ENCODE peak calls at places on chromosomes 11 and 22, in seven cellular contexts. A is fibroblast of pulmonary artery, C is ovary, D is sigmoid colon, U is neural progenitor cell, Z is GM12865, M is spleen. B is an unnamed sample.

GRCh38 chr11:29159552-29160465 is 857.0 kb downstream of the KCNA4 start:
- DNase-seq in A (peak; percentile 86), D (no peak), Z (peak; percentile 47), C (peak; percentile 16), M (no peak), U (peak; percentile 82), B (no peak)

GRCh38 chr11:76622481-76623094 is 48.0 kb downstream of the LRRC32 start:
- DNase-seq in M (peak; percentile 63), U (no peak), Z (no peak), C (no peak), D (peak; percentile 50), A (no peak), B (no peak)

GRCh38 chr11:123185326-123185725 is 9.7 kb downstream of the CLMP start:
- DNase-seq in Z (no peak), M (no peak), U (peak; percentile 37), D (no peak), C (no peak), A (no peak), B (no peak)

GRCh38 chr11:113721462-113722066 is 15.5 kb upstream of the TMPRSS5 start:
- DNase-seq in A (peak; percentile 66), Z (no peak), C (no peak), D (no peak), U (no peak), M (no peak), B (no peak)

GRCh38 chr11:68106165-68106940 is 14.8 kb downstream of the CHKA start:
- DNase-seq in A (peak; percentile 42), U (no peak), Z (no peak), D (peak; percentile 25), M (no peak), C (no peak), B (no peak)

GRCh38 chr22:17191163-17191562 is 28.1 kb downstream of the ADA2 start:
- DNase-seq in U (no peak), M (no peak), D (no peak), C (no peak), Z (no peak), A (no peak), B (no peak)

GRCh38 chr11:33453225-33453624 is 196.0 kb downstream of the HIPK3 start:
- DNase-seq in Z (no peak), A (no peak), U (no peak), C (no peak), M (no peak), D (no peak), B (no peak)

GRCh38 chr22:26800858-26801257 is 143.5 kb downstream of the MIAT start:
- DNase-seq in C (no peak), D (no peak), Z (no peak), M (no peak), U (peak; percentile 88), A (no peak), B (no peak)

GRCh38 chr11:3231851-3232744 is at the start of gene MRGPRE:
- DNase-seq in D (peak; percentile 61), C (peak; percentile 24), U (no peak), A (no peak), Z (no peak), M (peak; percentile 73), B (no peak)

GRCh38 chr22:27801197-27801615 is 350 bp downstream of the MN1 start:
- DNase-seq in M (no peak), Z (peak; percentile 10), C (no peak), D (no peak), A (peak; percentile 48), U (peak; percentile 78), B (no peak)

GRCh38 chr22:46382524-46382923 is 47.0 kb downstream of the TRMU start:
- DNase-seq in A (no peak), M (no peak), U (no peak), Z (no peak), D (no peak), C (no peak), B (no peak)

GRCh38 chr11:2212411-2213251 is 41.0 kb upstream of the TH start:
- DNase-seq in A (no peak), D (peak; percentile 41), C (peak; percentile 9), Z (no peak), M (peak; percentile 63), U (no peak), B (peak; percentile 66)

GRCh38 chr11:73152086-73152853 is 10.2 kb upstream of the FCHSD2 start:
- DNase-seq in A (no peak), Z (peak; percentile 74), M (peak; percentile 76), C (no peak), D (peak; percentile 34), U (no peak), B (no peak)

GRCh38 chr11:7826316-7826715 is 29.6 kb upstream of the OR5P2 start:
- DNase-seq in Z (no peak), C (no peak), U (no peak), D (no peak), M (no peak), A (no peak), B (no peak)

GRCh38 chr11:60871378-60872061 is 4.2 kb downstream of the ZP1 start:
- DNase-seq in A (peak; percentile 63), U (no peak), Z (no peak), M (peak; percentile 41), C (no peak), D (peak; percentile 60), B (no peak)

GRCh38 chr11:10026514-10026913 is 267.5 kb downstream of the SBF2 start:
- DNase-seq in U (no peak), M (no peak), D (no peak), C (no peak), A (peak; percentile 79), Z (no peak), B (no peak)

DNA sequence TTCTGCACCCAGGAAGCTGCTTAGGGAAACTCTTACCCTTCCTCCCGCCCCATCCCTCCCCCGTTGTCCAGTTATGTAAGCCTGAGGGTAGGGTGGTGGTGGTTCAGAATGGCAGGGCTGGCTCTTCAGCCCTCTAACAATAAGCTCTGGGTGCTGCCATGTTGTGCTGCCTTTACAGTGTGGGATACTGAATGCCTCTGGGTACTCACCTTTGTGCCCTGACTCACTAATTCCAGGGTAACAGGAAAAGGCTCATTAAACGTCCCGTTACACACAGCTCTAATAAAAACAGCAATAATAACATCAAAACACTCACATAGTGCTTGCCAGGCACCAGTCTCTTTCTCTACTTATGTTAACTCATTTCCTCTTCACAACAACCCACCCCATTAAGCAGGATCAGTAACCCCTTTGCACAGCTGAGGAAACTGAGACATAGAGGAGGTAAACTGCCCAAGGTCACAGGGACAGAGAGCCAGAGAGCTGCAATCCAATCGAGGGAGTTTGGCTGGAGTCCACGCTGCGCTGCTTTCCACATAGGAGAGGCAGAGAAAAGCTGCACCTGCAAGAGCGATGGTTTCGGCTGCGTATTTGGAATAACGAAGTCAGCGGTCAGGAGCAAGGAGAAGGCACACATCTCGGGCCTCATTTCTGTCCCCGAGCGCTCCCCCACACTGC is 41.9 kb upstream of the CLDN5 start:
- DNase-seq in Z (no peak), D (peak; percentile 20), A (no peak), U (no peak), M (no peak), C (no peak), B (no peak)
- H3K4me3 ChIP-seq in Z (no peak overlapping the region), D (no peak overlapping the region), A (no peak overlapping the region), U (no peak overlapping the region), M (no peak overlapping the region), C (no peak overlapping the region), B (no peak overlapping the region)

GRCh38 chr11:39365809-39366436 is 2093.5 kb downstream of the LRRC4C start:
- DNase-seq in M (no peak), D (no peak), A (peak; percentile 39), Z (no peak), U (peak; percentile 20), C (no peak), B (no peak)
- TF ChIP-seq CTCF in M (no peak), D (no peak), A (peak; percentile 12), Z (no peak), U (peak; percentile 48), C (no peak), B (no peak)

GRCh38 chr11:134332189-134332631 is 422 bp downstream of the GLB1L2 start:
- DNase-seq in M (peak; percentile 85), Z (no peak), A (no peak), U (peak; percentile 75), D (peak; percentile 74), C (no peak), B (no peak)
- H3K4me3 ChIP-seq in M (peak overlapping the region; percentile 51), Z (no peak overlapping the region), A (peak overlapping the region; percentile 42), U (peak overlapping the region; percentile 66), D (peak overlapping the region; percentile 56), C (peak overlapping the region; percentile 64), B (peak overlapping the region; percentile 68)

DNA sequence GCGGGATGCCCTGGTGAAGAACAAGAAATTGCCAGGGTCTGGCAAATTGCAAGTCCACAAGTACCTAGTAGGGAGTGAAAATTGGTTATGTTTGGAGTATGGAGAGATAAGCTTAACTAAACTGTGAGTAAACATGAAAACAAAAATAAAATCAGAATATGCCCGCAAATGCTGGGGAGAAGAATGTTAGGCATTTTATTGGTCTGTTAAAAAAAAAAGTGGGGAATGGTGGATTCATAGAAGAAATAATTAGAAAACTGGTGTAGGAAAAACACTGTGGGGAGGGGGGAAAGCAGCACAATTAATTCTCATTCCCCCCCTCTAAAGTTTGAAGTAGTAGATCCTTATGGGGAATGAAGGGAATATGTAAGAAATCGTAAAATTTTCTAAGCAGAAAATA is 40.6 kb upstream of the HSD17B12 start:
- DNase-seq in Z (no peak), C (no peak), D (no peak), M (no peak), A (no peak), U (no peak), B (no peak)
- TF ChIP-seq CTCF in Z (no peak), C (no peak), D (no peak), M (no peak), A (no peak), U (no peak), B (no peak)

GRCh38 chr22:49966716-49967332 is 6.3 kb downstream of the PIM3 start:
- DNase-seq in Z (no peak), C (peak; percentile 55), U (peak; percentile 51), M (peak; percentile 91), A (peak; percentile 48), D (peak; percentile 83), B (peak; percentile 79)
- H3K4me3 ChIP-seq in Z (no peak overlapping the region), C (no peak overlapping the region), U (no peak overlapping the region), M (no peak overlapping the region), A (no peak overlapping the region), D (peak overlapping the region; percentile 19), B (peak overlapping the region; percentile 48)

DNA sequence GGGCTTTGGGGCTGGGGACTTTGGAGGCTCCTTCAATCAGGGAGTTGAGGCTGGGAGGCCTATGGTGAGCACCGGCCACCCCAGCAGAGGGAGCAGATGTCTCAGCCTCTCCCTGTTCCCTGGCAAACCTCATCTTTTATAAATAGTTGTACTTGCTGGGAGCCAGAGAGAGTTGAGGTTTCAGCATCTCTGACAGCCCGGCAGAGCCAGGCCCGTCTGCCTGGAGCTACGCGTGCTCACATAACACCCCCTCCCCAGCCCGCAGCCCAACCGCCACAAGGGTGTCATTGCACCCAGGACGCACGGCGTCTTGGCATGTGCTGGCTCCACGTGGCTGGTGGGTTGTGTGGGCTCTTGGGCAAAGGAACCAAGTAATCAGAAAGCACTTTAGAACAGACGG is 127.1 kb downstream of the CHST1 start:
- DNase-seq in C (no peak), M (no peak), U (no peak), D (no peak), Z (no peak), A (no peak), B (no peak)
- TF ChIP-seq CTCF in C (no peak), M (no peak), U (no peak), D (no peak), Z (no peak), A (no peak), B (no peak)

B was measured in coronary artery.